ENCODE peak calls at places on chromosomes 3 and 15, in eight cellular contexts. D, K, O, U, T, J, X and L are unnamed samples.

GRCh38 chr3:17340261-17340660 is 402.2 kb downstream of the TBC1D5 start:
- DNase-seq in T (no peak), J (no peak), O (no peak), K (no peak), X (no peak), D (no peak), U (no peak), L (no peak)

GRCh38 chr15:78085928-78086327 is 6.4 kb upstream of the SH2D7 start:
- DNase-seq in D (no peak), U (no peak), J (no peak), K (no peak), T (no peak), O (no peak), X (no peak), L (no peak)

GRCh38 chr3:184099806-184100686 is 3.2 kb downstream of the HTR3E start:
- DNase-seq in D (no peak), J (no peak), T (no peak), U (no peak), O (no peak), K (no peak), X (no peak), L (no peak)

GRCh38 chr3:43075904-43076661 is 29.8 kb downstream of the POMGNT2 start:
- DNase-seq in K (no peak), X (no peak), D (no peak), U (no peak), T (no peak), O (no peak), J (no peak), L (no peak)

GRCh38 chr15:31202953-31203352 is 101.4 kb upstream of the TRPM1 start:
- DNase-seq in X (no peak), D (no peak), J (no peak), U (no peak), T (no peak), K (no peak), O (no peak), L (no peak)

GRCh38 chr15:40782609-40783227 is 12.9 kb downstream of the C15orf62 start:
- DNase-seq in T (no peak), O (no peak), J (no peak), K (no peak), X (peak), U (peak), D (peak), L (peak)

GRCh38 chr3:177960014-177960413 is 576.2 kb upstream of the KCNMB2 start:
- DNase-seq in U (no peak), D (no peak), X (no peak), J (no peak), T (no peak), K (no peak), O (no peak), L (no peak)

GRCh38 chr3:157856078-157856939 is 249.9 kb downstream of the SHOX2 start:
- DNase-seq in K (no peak), U (no peak), O (no peak), X (no peak), J (no peak), T (no peak), D (no peak), L (no peak)

GRCh38 chr3:118636841-118637240 is 397.8 kb downstream of the IGSF11 start:
- DNase-seq in X (peak), J (no peak), U (no peak), T (no peak), D (no peak), K (no peak), O (no peak), L (no peak)

GRCh38 chr3:184651945-184652344 is 59.9 kb downstream of the MAGEF1 start:
- DNase-seq in T (no peak), O (no peak), K (no peak), X (no peak), D (no peak), U (no peak), J (no peak), L (no peak)

GRCh38 chr15:98745650-98746374 is 97.5 kb downstream of the IGF1R start:
- DNase-seq in U (no peak), O (no peak), K (no peak), X (no peak), T (no peak), J (no peak), D (no peak), L (no peak)

GRCh38 chr3:190424478-190425439 is 24.9 kb downstream of the TMEM207 start:
- DNase-seq in U (peak), O (no peak), X (peak), T (peak), J (no peak), K (peak), D (peak), L (peak)

GRCh38 chr3:97662808-97663207 is 101.8 kb upstream of the ARL6 start:
- DNase-seq in J (no peak), O (no peak), X (no peak), K (no peak), U (no peak), D (no peak), T (no peak), L (no peak)

GRCh38 chr3:193960485-193961172 is 175.3 kb upstream of the HES1 start:
- DNase-seq in O (no peak), T (no peak), K (no peak), J (no peak), U (no peak), D (no peak), X (no peak), L (peak)

GRCh38 chr15:52163321-52164190 is 27.6 kb downstream of the GNB5 start:
- DNase-seq in U (peak), K (no peak), X (peak), J (no peak), D (no peak), T (no peak), O (no peak), L (no peak)

GRCh38 chr15:91678003-91678402 is 175.5 kb upstream of the SLCO3A1 start:
- DNase-seq in U (no peak), K (no peak), D (no peak), J (no peak), O (no peak), X (no peak), T (no peak), L (no peak)

GRCh38 chr3:45981321-45982038 is 14.1 kb downstream of the FYCO1 start:
- DNase-seq in K (no peak), U (peak), X (no peak), O (no peak), T (no peak), D (no peak), J (no peak), L (no peak)

GRCh38 chr15:99651023-99651807 is 82.0 kb downstream of the LYSMD4 start:
- DNase-seq in X (no peak), T (no peak), U (no peak), K (no peak), J (no peak), D (no peak), O (no peak), L (no peak)

GRCh38 chr15:68271854-68272471 is 5.6 kb upstream of the FEM1B start:
- DNase-seq in J (no peak), O (peak), D (peak), T (no peak), K (peak), X (peak), U (no peak), L (no peak)

GRCh38 chr3:40160933-40161332 is 148.6 kb upstream of the EIF1B start:
- DNase-seq in O (no peak), J (no peak), K (no peak), D (no peak), X (no peak), T (no peak), U (no peak), L (no peak)

GRCh38 chr3:108096506-108097325 is 5.9 kb upstream of the CD47 start:
- DNase-seq in D (no peak), J (no peak), T (no peak), X (no peak), U (no peak), O (no peak), K (no peak), L (no peak)

GRCh38 chr3:157618075-157618760 is 115.0 kb upstream of the VEPH1 start:
- DNase-seq in X (peak), U (peak), O (no peak), D (peak), T (no peak), J (no peak), K (no peak), L (no peak)

GRCh38 chr15:35243758-35244157 is 158.7 kb upstream of the NANOGP8 start:
- DNase-seq in K (no peak), X (no peak), O (no peak), J (no peak), U (no peak), D (no peak), T (no peak), L (no peak)

GRCh38 chr15:91055548-91056331 is 33.3 kb upstream of the VPS33B start:
- DNase-seq in O (no peak), X (peak), D (peak), J (no peak), T (peak), K (no peak), U (peak), L (peak)

GRCh38 chr3:75768303-75769017 is 16.9 kb downstream of the ZNF717 start:
- DNase-seq in X (no peak), U (no peak), J (no peak), T (no peak), K (no peak), O (no peak), D (no peak), L (no peak)

GRCh38 chr15:39817892-39818291 is 35.3 kb upstream of the FSIP1 start:
- DNase-seq in T (no peak), X (no peak), O (no peak), D (no peak), U (no peak), J (no peak), K (no peak), L (no peak)

GRCh38 chr3:173007079-173007723 is 133.8 kb downstream of the SPATA16 start:
- DNase-seq in K (no peak), O (no peak), J (no peak), T (no peak), U (peak), D (no peak), X (no peak), L (no peak)

GRCh38 chr3:141482250-141482937 is 4.4 kb upstream of the RASA2 start:
- DNase-seq in K (no peak), U (no peak), X (no peak), J (no peak), O (no peak), T (no peak), D (peak), L (no peak)

GRCh38 chr3:175433026-175433668 is 574.0 kb downstream of the NAALADL2 start:
- DNase-seq in O (no peak), T (no peak), J (no peak), U (no peak), D (no peak), K (no peak), X (no peak), L (no peak)

GRCh38 chr3:82103241-82103640 is 341.8 kb upstream of the GBE1 start:
- DNase-seq in J (no peak), K (no peak), X (no peak), U (no peak), D (no peak), T (no peak), O (no peak), L (no peak)

GRCh38 chr3:50189274-50189673 is 2.1 kb upstream of the GNAT1 start:
- DNase-seq in T (peak), U (peak), D (peak), J (no peak), O (no peak), X (peak), K (peak), L (peak)

GRCh38 chr3:126307591-126308393 is 49.4 kb downstream of the KLF15 start:
- DNase-seq in X (no peak), J (peak), O (no peak), T (no peak), U (no peak), K (no peak), D (no peak), L (no peak)

GRCh38 chr3:14793858-14794234 is 24.9 kb upstream of the FGD5 start:
- DNase-seq in X (no peak), T (no peak), D (no peak), J (no peak), U (no peak), K (no peak), O (no peak), L (no peak)

GRCh38 chr3:172634948-172635347 is 75.9 kb downstream of the NCEH1 start:
- DNase-seq in U (no peak), O (no peak), D (no peak), J (peak), T (no peak), X (no peak), K (no peak), L (no peak)

GRCh38 chr3:150331978-150332568 is 76.0 kb upstream of the TSC22D2 start:
- DNase-seq in U (no peak), X (no peak), O (no peak), J (no peak), K (no peak), T (no peak), D (no peak), L (no peak)

GRCh38 chr3:38587548-38588131 is 61.8 kb downstream of the SCN5A start:
- DNase-seq in X (no peak), U (no peak), T (no peak), K (peak), D (no peak), J (peak), O (no peak), L (peak)

GRCh38 chr15:61598655-61599054 is 369.6 kb upstream of the RORA start:
- DNase-seq in D (no peak), T (no peak), X (no peak), O (no peak), U (no peak), J (no peak), K (no peak), L (no peak)

GRCh38 chr3:31858439-31858838 is 122.6 kb downstream of the OSBPL10 start:
- DNase-seq in U (no peak), X (no peak), T (no peak), O (no peak), K (no peak), D (no peak), J (no peak), L (no peak)

GRCh38 chr3:152466784-152467183 is 198.1 kb downstream of the MBNL1 start:
- DNase-seq in T (no peak), U (peak), J (no peak), O (no peak), D (peak), X (peak), K (no peak), L (no peak)

DNA sequence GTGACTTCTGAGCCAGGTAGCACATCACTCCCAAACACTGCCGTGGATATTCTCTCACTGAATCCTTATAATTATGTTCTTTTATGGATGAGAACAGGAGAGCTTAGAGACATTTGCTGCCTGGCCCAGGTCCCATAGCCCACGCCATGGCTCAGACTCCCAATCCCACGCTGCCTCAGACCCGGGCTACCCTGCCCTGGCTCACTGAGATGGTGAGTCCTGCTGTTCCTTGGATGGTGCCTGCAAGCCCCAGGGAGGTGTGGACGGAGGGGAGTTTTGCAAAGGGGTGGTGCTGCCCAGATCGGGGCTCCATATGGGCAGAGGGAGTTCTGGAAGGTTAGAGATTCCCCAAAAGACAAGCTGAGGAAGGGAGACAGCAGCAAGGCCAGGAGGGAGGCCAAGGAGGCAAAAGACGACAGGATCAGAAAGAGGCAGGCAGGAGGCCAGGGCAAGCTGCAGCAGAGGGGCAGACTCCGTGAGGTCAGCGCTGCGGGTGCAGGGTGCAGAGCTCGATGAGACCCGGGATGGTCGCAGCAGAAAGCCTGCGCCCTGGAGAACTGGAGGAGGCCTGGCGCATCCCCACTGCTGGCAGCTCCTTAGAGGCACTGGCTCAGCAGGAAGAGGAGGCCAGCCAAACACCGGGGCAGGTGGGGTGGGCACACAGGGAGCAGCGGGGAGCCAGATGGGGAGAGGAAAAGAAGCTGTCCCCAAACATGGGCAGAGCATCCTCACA is 95.7 kb upstream of the ALDH1A3 start:
- DNase-seq in T (no peak), O (peak), U (no peak), J (no peak), D (no peak), X (no peak), K (peak), L (no peak)
- TF ChIP-seq EP300 in T (no peak), O (no peak), U (no peak), J (no peak), D (no peak), X (no peak), K (no peak), L (no peak)

GRCh38 chr3:179045719-179046402 is 25.7 kb downstream of the ZMAT3 start:
- DNase-seq in D (no peak), J (no peak), T (no peak), O (no peak), K (no peak), U (no peak), X (no peak), L (no peak)

GRCh38 chr3:179046497-179047353 is 24.9 kb downstream of the ZMAT3 start:
- DNase-seq in D (no peak), U (no peak), T (no peak), K (no peak), X (no peak), O (no peak), J (no peak), L (no peak)
- TF ChIP-seq EP300 in D (no peak), U (no peak), T (no peak), K (no peak), X (no peak), O (no peak), J (no peak), L (no peak)

GRCh38 chr3:52187576-52187975 is 10.4 kb upstream of the ALAS1 start:
- DNase-seq in O (no peak), T (no peak), K (no peak), D (no peak), J (no peak), X (no peak), U (no peak), L (no peak)

GRCh38 chr3:52191663-52192062 is 6.3 kb upstream of the ALAS1 start:
- DNase-seq in T (no peak), U (no peak), O (no peak), X (no peak), K (no peak), D (no peak), J (no peak), L (no peak)

GRCh38 chr3:52193059-52193458 is 4.9 kb upstream of the ALAS1 start:
- DNase-seq in K (peak), D (peak), U (no peak), T (no peak), O (no peak), X (no peak), J (no peak), L (peak)

GRCh38 chr3:52188586-52189404 is 9.2 kb upstream of the ALAS1 start:
- DNase-seq in K (no peak), D (no peak), J (no peak), U (peak), T (no peak), X (no peak), O (no peak), L (no peak)

GRCh38 chr3:52190294-52190841 is 7.6 kb upstream of the ALAS1 start:
- DNase-seq in U (no peak), O (peak), X (no peak), D (no peak), K (peak), J (no peak), T (peak), L (no peak)
- TF ChIP-seq EP300 in U (no peak), O (no peak), X (no peak), D (no peak), K (no peak), J (no peak), T (peak), L (no peak)

GRCh38 chr3:71973337-71974030 is 188.5 kb upstream of the PROK2 start:
- DNase-seq in O (no peak), U (no peak), J (no peak), K (no peak), T (no peak), X (no peak), D (no peak), L (no peak)
- TF ChIP-seq EP300 in O (no peak), U (no peak), J (no peak), K (no peak), T (no peak), X (no peak), D (no peak), L (no peak)